ENCODE peak calls at places on chromosomes 12 and 14, in four cellular contexts. A is GM12865; C is CD4-positive, alpha-beta T cell; S is GM10248. G is an unnamed sample.

GRCh38 chr14:23154876-23155587 is 28.4 kb downstream of the SLC7A8 start:
- DNase-seq in S (no peak), A (no peak), C (no peak), G (no peak)

GRCh38 chr12:16600525-16600924 is 5.4 kb downstream of the LMO3 start:
- DNase-seq in S (no peak), A (no peak), C (no peak), G (no peak)

GRCh38 chr12:93624595-93625294 is 52.3 kb downstream of the SOCS2 start:
- DNase-seq in S (peak), C (no peak), A (peak), G (no peak)

GRCh38 chr12:57031228-57031670 is 14.9 kb upstream of the TAC3 start:
- DNase-seq in C (no peak), S (peak), A (peak), G (no peak)

GRCh38 chr14:103179078-103179477 is 55.8 kb downstream of the TNFAIP2 start:
- DNase-seq in A (no peak), S (no peak), C (no peak), G (no peak)

GRCh38 chr12:125220404-125221273 is 155.4 kb downstream of the AACS start:
- DNase-seq in S (no peak), C (no peak), A (no peak), G (no peak)

GRCh38 chr12:12872934-12873275 is 18.5 kb upstream of the GPRC5A start:
- DNase-seq in C (no peak), A (no peak), S (no peak), G (no peak)

GRCh38 chr12:6532927-6533652 is 1.2 kb upstream of the GAPDH start:
- DNase-seq in A (peak), S (peak), C (no peak), G (no peak)

GRCh38 chr14:35398095-35398584 is 6.4 kb downstream of the NFKBIA start:
- DNase-seq in A (peak), C (no peak), S (no peak), G (no peak)

GRCh38 chr12:15393037-15393436 is 70.7 kb downstream of the PTPRO start:
- DNase-seq in C (no peak), A (no peak), S (no peak), G (no peak)

GRCh38 chr12:30420561-30420960 is 275.1 kb downstream of the IPO8 start:
- DNase-seq in S (no peak), C (no peak), A (no peak), G (no peak)

GRCh38 chr14:97458302-97459137 is 661.3 kb downstream of the VRK1 start:
- DNase-seq in A (peak), S (peak), C (peak), G (no peak)

GRCh38 chr12:3200032-3200617 is 122.9 kb downstream of the TSPAN9 start:
- DNase-seq in A (no peak), C (no peak), S (no peak), G (no peak)

GRCh38 chr14:70317969-70318634 is 41.4 kb downstream of the COX16 start:
- DNase-seq in S (peak), C (no peak), A (peak), G (no peak)

GRCh38 chr12:64039285-64039871 is 182.7 kb downstream of the KICS2 start:
- DNase-seq in A (no peak), S (no peak), C (no peak), G (no peak)

GRCh38 chr12:101782544-101782855 is 43.2 kb upstream of the SYCP3 start:
- DNase-seq in S (no peak), C (no peak), A (no peak), G (no peak)

GRCh38 chr14:101358726-101359125 is 202.6 kb upstream of the DIO3 start:
- DNase-seq in A (no peak), C (no peak), S (no peak), G (no peak)

GRCh38 chr12:6553051-6553868 is 2.6 kb downstream of the IFFO1 start:
- DNase-seq in S (no peak), A (no peak), C (no peak), G (no peak)

GRCh38 chr14:104865069-104865630 is at the start of gene CEP170B:
- DNase-seq in A (no peak), C (peak), S (peak), G (no peak)

GRCh38 chr12:49609875-49610154 is 4.4 kb upstream of the FAM186B start:
- DNase-seq in C (no peak), S (no peak), A (no peak), G (no peak)

GRCh38 chr12:109777544-109777943 is 55.7 kb downstream of the TRPV4 start:
- DNase-seq in S (peak), C (peak), A (peak), G (no peak)

GRCh38 chr14:74965770-74966153 is 10.4 kb upstream of the PGF start:
- DNase-seq in A (no peak), S (no peak), C (no peak), G (no peak)

GRCh38 chr12:10753066-10753465 is 29.9 kb upstream of the YBX3 start:
- DNase-seq in A (no peak), C (no peak), S (no peak), G (no peak)

GRCh38 chr12:58314610-58315009 is 373.2 kb downstream of the ATP23 start:
- DNase-seq in C (no peak), S (no peak), A (no peak), G (no peak)

GRCh38 chr12:86719381-86719780 is 463.2 kb upstream of the MGAT4C start:
- DNase-seq in C (no peak), S (no peak), A (no peak), G (no peak)

GRCh38 chr14:57747036-57747435 is 118.9 kb downstream of the SLC35F4 start:
- DNase-seq in S (no peak), A (no peak), C (no peak), G (no peak)

GRCh38 chr12:65659681-65660080 is 164.6 kb upstream of the HMGA2 start:
- DNase-seq in A (no peak), C (no peak), S (no peak), G (no peak)

GRCh38 chr12:21305666-21306065 is 29.1 kb downstream of the SLCO1A2 start:
- DNase-seq in S (no peak), A (no peak), C (no peak), G (no peak)

GRCh38 chr12:120466560-120467315 is 2.8 kb downstream of the SRSF9 start:
- DNase-seq in C (peak), S (no peak), A (peak), G (no peak)

GRCh38 chr14:96002511-96002884 is 36.7 kb upstream of the C14orf132 start:
- DNase-seq in C (no peak), A (no peak), S (no peak), G (no peak)

GRCh38 chr12:127162902-127163301 is 1104.1 kb upstream of the TMEM132C start:
- DNase-seq in A (peak), C (peak), S (no peak), G (no peak)

GRCh38 chr12:93002278-93003054 is 73.4 kb upstream of the EEA1 start:
- DNase-seq in S (no peak), C (no peak), A (no peak), G (no peak)

GRCh38 chr14:96564389-96564788 is 62.2 kb downstream of the PAPOLA start:
- DNase-seq in S (no peak), C (no peak), A (no peak), G (no peak)

GRCh38 chr12:96329545-96329944 is 70.7 kb downstream of the CDK17 start:
- DNase-seq in C (no peak), S (no peak), A (no peak), G (no peak)

GRCh38 chr12:96326628-96327227 is 73.5 kb downstream of the CDK17 start:
- DNase-seq in A (no peak), S (no peak), C (no peak), G (no peak)

GRCh38 chr12:96327346-96327745 is 72.9 kb downstream of the CDK17 start:
- DNase-seq in C (no peak), S (peak), A (peak), G (no peak)

GRCh38 chr12:96329018-96329417 is 71.2 kb downstream of the CDK17 start:
- DNase-seq in C (no peak), S (no peak), A (no peak), G (no peak)

DNA sequence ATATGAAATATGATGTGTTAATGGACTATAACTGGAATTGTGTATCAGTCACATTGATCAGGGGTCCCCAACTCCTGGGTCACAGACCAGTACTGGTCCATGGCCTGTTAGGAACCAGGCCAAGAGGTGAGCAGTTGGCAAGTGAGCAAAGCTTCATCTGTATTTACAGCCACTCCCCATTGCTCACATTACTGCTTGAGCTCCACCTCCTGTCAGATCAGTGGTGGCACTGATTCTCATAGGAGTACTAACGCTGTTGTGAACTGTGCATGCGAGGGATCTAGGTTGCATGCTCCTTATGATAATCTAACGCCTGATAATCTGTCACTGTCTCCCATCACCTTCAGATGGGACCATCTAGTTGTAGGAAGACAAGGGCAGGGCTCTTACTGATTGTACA is 72.3 kb downstream of the CDK17 start:
- DNase-seq in C (no peak), S (no peak), A (peak), G (no peak)
- TF ChIP-seq CTCF in C (no peak), S (peak), A (no peak), G (no peak)

GRCh38 chr12:76948895-76949294 is 70.1 kb upstream of the CSRP2 start:
- DNase-seq in A (no peak), S (no peak), C (no peak), G (no peak)

GRCh38 chr12:76957306-76957705 is 78.5 kb upstream of the CSRP2 start:
- DNase-seq in A (no peak), C (no peak), S (no peak), G (no peak)

GRCh38 chr12:76947270-76947669 is 68.5 kb upstream of the CSRP2 start:
- DNase-seq in S (no peak), C (no peak), A (no peak), G (no peak)

DNA sequence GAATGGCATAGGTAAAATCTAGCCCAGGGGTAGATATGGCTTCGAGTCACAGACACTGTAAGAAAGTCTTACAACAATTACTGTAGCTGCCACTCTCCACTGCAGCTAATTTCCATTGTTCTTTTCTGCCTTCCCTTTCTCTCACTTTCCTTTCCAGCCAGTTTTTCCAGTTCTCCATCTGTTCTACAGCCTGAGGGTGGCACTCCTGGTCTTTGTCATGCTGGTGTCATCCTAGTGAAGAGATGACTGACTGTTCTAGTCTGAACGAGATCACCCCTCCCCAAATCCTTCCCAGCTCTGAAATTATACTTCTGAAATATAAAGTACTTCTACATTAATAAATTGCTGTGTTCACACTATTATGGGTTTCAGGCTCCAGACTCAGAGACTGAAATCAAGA is 74.2 kb upstream of the CSRP2 start:
- DNase-seq in A (no peak), S (no peak), C (no peak), G (no peak)
- TF ChIP-seq CTCF in A (no peak), S (no peak), C (no peak), G (no peak)

DNA sequence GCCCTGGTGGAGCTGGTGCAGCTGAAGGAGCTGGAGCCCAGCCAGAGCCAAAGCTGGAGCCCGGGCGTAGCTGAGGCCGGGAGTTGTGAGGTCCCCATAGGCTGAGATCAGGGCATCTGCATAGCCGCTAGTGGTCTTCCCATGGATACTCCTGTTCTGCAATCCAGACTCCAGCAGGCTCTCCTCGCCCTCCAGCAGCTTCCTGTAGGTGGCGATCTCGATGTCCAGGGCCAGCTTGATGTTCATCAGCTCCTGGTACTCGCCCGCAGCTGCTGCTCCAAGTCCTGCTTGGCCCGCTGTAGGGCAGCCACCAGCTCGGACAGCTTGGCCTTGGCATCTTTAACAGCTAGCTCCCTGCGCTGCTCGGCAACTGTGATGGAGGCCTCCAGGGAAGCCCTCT is 966.1 kb downstream of the FSCB start:
- DNase-seq in A (no peak), C (no peak), S (no peak), G (no peak)
- TF ChIP-seq CTCF in A (no peak), C (no peak), S (no peak), G (no peak)

DNA sequence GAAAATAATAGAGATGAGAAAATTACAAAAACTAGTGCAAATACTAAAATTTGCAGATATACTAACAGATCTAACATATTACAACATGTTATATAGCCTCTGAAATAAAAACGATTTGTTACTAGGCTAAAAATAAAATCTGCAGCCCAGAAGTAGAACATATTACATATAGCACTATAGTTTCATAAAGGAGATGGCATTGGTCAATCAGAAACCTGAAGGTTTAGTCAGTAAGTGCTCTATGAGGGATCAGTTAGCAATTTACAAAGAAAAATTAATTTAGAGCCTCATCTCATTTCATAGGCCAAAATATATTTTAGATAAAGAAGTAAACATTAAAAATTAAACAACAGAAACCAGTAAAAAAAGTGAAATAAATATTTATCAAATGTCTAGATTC is 41.0 kb downstream of the IFNG-AS1 start:
- DNase-seq in S (no peak), A (no peak), C (no peak), G (no peak)
- TF ChIP-seq CTCF in S (no peak), A (no peak), C (no peak), G (no peak)

GRCh38 chr12:615620-616019 is 47.6 kb downstream of the NINJ2 start:
- DNase-seq in S (no peak), A (no peak), C (no peak), G (no peak)

GRCh38 chr12:622420-622819 is 40.8 kb downstream of the NINJ2 start:
- DNase-seq in A (peak), C (no peak), S (peak), G (no peak)

GRCh38 chr12:617304-617915 is 45.8 kb downstream of the NINJ2 start:
- DNase-seq in C (no peak), S (no peak), A (no peak), G (no peak)

GRCh38 chr12:618626-619025 is 44.6 kb downstream of the NINJ2 start:
- DNase-seq in C (no peak), A (no peak), S (no peak), G (no peak)

GRCh38 chr12:619346-619745 is 43.9 kb downstream of the NINJ2 start:
- DNase-seq in A (no peak), S (no peak), C (no peak), G (no peak)
- TF ChIP-seq CTCF in A (no peak), S (no peak), C (no peak), G (no peak)

DNA sequence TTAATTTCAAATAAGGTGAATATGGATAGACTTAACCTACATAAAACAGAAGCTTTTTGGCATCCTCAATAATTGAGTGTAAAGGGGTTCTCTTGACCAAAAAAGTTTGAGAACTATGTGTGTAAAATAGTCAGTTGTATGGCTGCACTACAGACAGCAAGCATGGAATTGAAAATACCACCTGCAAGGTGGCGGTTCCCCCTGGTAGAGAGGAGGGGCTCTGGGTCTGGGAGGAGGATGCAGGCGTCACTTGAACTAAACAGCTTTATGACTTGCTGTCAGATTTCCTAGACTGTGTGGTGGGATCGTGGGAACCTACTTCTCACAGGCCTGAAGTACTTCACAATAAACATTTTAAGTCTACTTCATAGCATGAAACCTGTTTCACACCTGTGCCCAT is 6.3 kb downstream of the EVL start:
- DNase-seq in S (no peak), C (no peak), A (peak), G (no peak)
- TF ChIP-seq CTCF in S (no peak), C (no peak), A (no peak), G (no peak)

G was measured in omental fat pad.